ENCODE peak calls at places on chromosomes 6 and 20, in eight cellular contexts. Y is CD8-positive, alpha-beta T cell; L is prostate gland; F is brain microvascular endothelial cell; E is DND-41; T is astrocyte; C is spleen; R is PC-9. N is an unnamed sample.

GRCh38 chr6:28606424-28607391 is 81.0 kb downstream of the GPX5 start:
- DNase-seq in Y (no peak), L (no peak), F (peak), E (peak), T (peak), C (no peak), R (peak), N (no peak)

GRCh38 chr6:5672581-5673011 is 334.1 kb downstream of the NRN1 start:
- DNase-seq in Y (no peak), L (no peak), F (peak), E (no peak), T (peak), C (no peak), R (no peak), N (no peak)

GRCh38 chr6:51153109-51153508 is 334.4 kb downstream of the TFAP2B start:
- DNase-seq in Y (no peak), L (no peak), F (no peak), E (no peak), T (no peak), C (no peak), R (no peak), N (no peak)

GRCh38 chr20:46434597-46434996 is 28.2 kb upstream of the ELMO2 start:
- DNase-seq in Y (no peak), L (no peak), F (no peak), E (no peak), T (no peak), C (no peak), R (no peak), N (no peak)

GRCh38 chr6:84643778-84644177 is 120.6 kb downstream of the TBX18 start:
- DNase-seq in Y (no peak), L (no peak), F (no peak), E (no peak), T (no peak), C (no peak), R (no peak), N (no peak)

GRCh38 chr6:43120938-43121913 is 45.1 kb downstream of the PTK7 start:
- DNase-seq in Y (no peak), L (no peak), F (peak), E (no peak), T (peak), C (peak), R (peak), N (peak)

GRCh38 chr20:60238992-60239655 is 280.9 kb downstream of the CDH26 start:
- DNase-seq in Y (no peak), L (no peak), F (no peak), E (peak), T (no peak), C (no peak), R (no peak), N (no peak)

GRCh38 chr6:35016417-35017221 is 124.5 kb downstream of the TCP11 start:
- DNase-seq in Y (no peak), L (no peak), F (no peak), E (no peak), T (peak), C (no peak), R (no peak), N (no peak)

GRCh38 chr20:63206878-63207277 is 9.1 kb downstream of the YTHDF1 start:
- DNase-seq in Y (no peak), L (no peak), F (no peak), E (no peak), T (peak), C (no peak), R (no peak), N (no peak)

GRCh38 chr6:41704656-41705328 is 30.6 kb downstream of the TFEB start:
- DNase-seq in Y (no peak), L (no peak), F (no peak), E (no peak), T (no peak), C (peak), R (no peak), N (no peak)

GRCh38 chr6:91094806-91095475 is 508.1 kb upstream of the MAP3K7 start:
- DNase-seq in Y (no peak), L (no peak), F (no peak), E (no peak), T (no peak), C (no peak), R (no peak), N (no peak)

GRCh38 chr6:110101885-110102284 is 77.6 kb downstream of the WASF1 start:
- DNase-seq in Y (no peak), L (no peak), F (no peak), E (no peak), T (no peak), C (peak), R (no peak), N (no peak)

GRCh38 chr20:63366658-63367360 is 5.7 kb upstream of the CHRNA4 start:
- DNase-seq in Y (no peak), L (no peak), F (no peak), E (no peak), T (no peak), C (no peak), R (no peak), N (no peak)

GRCh38 chr6:36544228-36544627 is 3.1 kb downstream of the STK38 start:
- DNase-seq in Y (peak), L (no peak), F (no peak), E (peak), T (no peak), C (no peak), R (no peak), N (no peak)

GRCh38 chr6:142705054-142705453 is 239.9 kb downstream of the HIVEP2 start:
- DNase-seq in Y (no peak), L (no peak), F (no peak), E (no peak), T (no peak), C (no peak), R (no peak), N (no peak)

GRCh38 chr20:52426856-52427255 is 235.3 kb upstream of the ZFP64 start:
- DNase-seq in Y (no peak), L (no peak), F (no peak), E (no peak), T (no peak), C (no peak), R (no peak), N (no peak)

GRCh38 chr6:131013495-131013894 is 49.5 kb downstream of the EPB41L2 start:
- DNase-seq in Y (no peak), L (no peak), F (peak), E (no peak), T (peak), C (no peak), R (no peak), N (no peak)

GRCh38 chr6:135944120-135944519 is 92.6 kb downstream of the PDE7B start:
- DNase-seq in Y (no peak), L (no peak), F (no peak), E (no peak), T (no peak), C (no peak), R (no peak), N (no peak)

GRCh38 chr6:122735618-122736017 is 43.9 kb upstream of the FABP7 start:
- DNase-seq in Y (no peak), L (no peak), F (no peak), E (no peak), T (no peak), C (no peak), R (no peak), N (no peak)

GRCh38 chr20:1283522-1284210 is 17.6 kb downstream of the SNPH start:
- DNase-seq in Y (no peak), L (no peak), F (no peak), E (no peak), T (no peak), C (no peak), R (no peak), N (no peak)

GRCh38 chr20:36591854-36592641 is 13.5 kb upstream of the RAB5IF start:
- DNase-seq in Y (no peak), L (peak), F (no peak), E (peak), T (no peak), C (no peak), R (no peak), N (no peak)

GRCh38 chr6:50992232-50992631 is 173.6 kb downstream of the TFAP2B start:
- DNase-seq in Y (no peak), L (no peak), F (no peak), E (no peak), T (no peak), C (no peak), R (no peak), N (no peak)

GRCh38 chr6:63307581-63308246 is 12.1 kb downstream of the LGSN start:
- DNase-seq in Y (no peak), L (no peak), F (peak), E (no peak), T (peak), C (no peak), R (no peak), N (no peak)

GRCh38 chr6:113493991-113494390 is 363.2 kb upstream of the MARCKS start:
- DNase-seq in Y (no peak), L (no peak), F (no peak), E (no peak), T (no peak), C (no peak), R (peak), N (no peak)

GRCh38 chr6:159984268-159984786 is 15.4 kb downstream of the IGF2R start:
- DNase-seq in Y (no peak), L (no peak), F (peak), E (no peak), T (peak), C (no peak), R (peak), N (no peak)

DNA sequence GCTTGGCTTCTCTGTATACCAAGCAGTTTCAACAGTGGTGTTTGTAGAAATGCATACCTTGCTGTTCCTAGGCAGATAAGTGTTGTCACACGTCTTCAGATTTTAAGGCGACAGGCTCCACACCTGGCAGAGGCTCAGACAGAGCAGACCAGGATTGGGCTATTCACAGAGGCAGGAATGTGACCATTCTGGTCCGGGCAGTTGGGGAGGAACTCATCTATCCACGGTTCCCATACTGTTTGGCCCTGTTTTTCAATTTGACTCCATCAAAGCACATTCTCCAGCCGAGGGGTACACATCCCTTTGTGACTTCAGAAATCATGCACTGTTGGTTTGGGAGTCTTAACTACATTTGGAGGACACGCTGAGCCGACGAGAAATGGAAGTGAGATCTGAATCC is 45.5 kb downstream of the UTRN start:
- DNase-seq in Y (no peak), L (peak), F (no peak), E (no peak), T (no peak), C (no peak), R (peak), N (peak)
- H3K27ac ChIP-seq in Y (no peak), L (peak), F (no peak), E (no peak), T (no peak), C (no peak), R (peak), N (peak)

GRCh38 chr6:44530209-44530909 is 142.9 kb downstream of the CDC5L start:
- DNase-seq in Y (no peak), L (no peak), F (no peak), E (no peak), T (no peak), C (no peak), R (no peak), N (no peak)

GRCh38 chr6:44529506-44529905 is 142.0 kb downstream of the CDC5L start:
- DNase-seq in Y (no peak), L (no peak), F (no peak), E (no peak), T (no peak), C (no peak), R (no peak), N (no peak)

GRCh38 chr6:44531447-44532015 is 144.0 kb downstream of the CDC5L start:
- DNase-seq in Y (no peak), L (no peak), F (no peak), E (no peak), T (no peak), C (no peak), R (no peak), N (no peak)

GRCh38 chr6:44528716-44529115 is 141.2 kb downstream of the CDC5L start:
- DNase-seq in Y (no peak), L (no peak), F (no peak), E (no peak), T (no peak), C (no peak), R (no peak), N (no peak)

GRCh38 chr6:44530910-44531234 is 143.4 kb downstream of the CDC5L start:
- DNase-seq in Y (no peak), L (no peak), F (no peak), E (no peak), T (no peak), C (no peak), R (no peak), N (no peak)
- H3K27ac ChIP-seq in Y (no peak), L (no peak), F (no peak), E (no peak), T (no peak), C (no peak), R (no peak), N (no peak)

GRCh38 chr6:167856474-167856873 is 29.8 kb downstream of the AFDN start:
- DNase-seq in Y (no peak), L (no peak), F (no peak), E (no peak), T (no peak), C (no peak), R (no peak), N (no peak)
- H3K27ac ChIP-seq in Y (no peak), L (no peak), F (peak), E (no peak), T (peak), C (no peak), R (no peak), N (no peak)

DNA sequence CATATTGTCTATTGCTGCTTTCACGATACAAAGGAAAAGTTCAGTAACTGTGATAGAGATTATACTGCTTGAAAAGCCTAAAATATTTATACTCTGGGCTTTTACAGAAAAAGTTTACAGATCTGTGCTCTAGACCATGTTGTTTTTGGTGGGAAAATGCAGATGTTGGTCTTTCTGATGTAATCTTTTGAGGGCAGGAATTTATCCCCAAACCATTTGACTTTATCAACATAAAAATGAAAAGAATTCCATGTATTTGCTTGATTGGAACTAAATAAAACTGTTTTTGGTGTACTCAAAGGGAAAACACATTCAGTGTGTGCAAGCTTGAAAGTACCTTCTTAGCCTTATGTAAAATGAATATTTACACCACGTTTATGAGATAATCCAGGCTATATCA is 603.5 kb downstream of the KHDRBS2 start:
- DNase-seq in Y (no peak), L (no peak), F (no peak), E (no peak), T (no peak), C (no peak), R (no peak), N (no peak)
- H3K27ac ChIP-seq in Y (no peak), L (no peak), F (no peak), E (no peak), T (no peak), C (no peak), R (no peak), N (no peak)

DNA sequence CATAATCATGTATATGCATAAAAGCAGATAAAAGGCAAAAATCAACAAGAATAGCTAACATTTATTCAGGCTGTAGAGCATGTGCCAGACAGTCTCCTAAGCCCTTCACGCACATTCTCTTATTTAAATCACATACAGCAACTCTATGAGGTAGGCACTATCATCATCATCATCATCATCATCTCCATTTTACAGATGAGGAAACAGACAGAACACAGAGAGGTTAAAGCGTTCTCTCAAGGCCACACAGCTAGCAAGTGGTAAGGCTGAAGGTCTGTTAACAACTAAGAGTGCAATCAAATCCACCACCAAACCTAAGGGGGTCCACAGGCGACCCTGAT is 857 bp upstream of the PLEKHG1 start:
- DNase-seq in Y (no peak), L (no peak), F (no peak), E (no peak), T (no peak), C (no peak), R (no peak), N (no peak)
- H3K27ac ChIP-seq in Y (no peak), L (no peak), F (no peak), E (no peak), T (no peak), C (peak), R (no peak), N (no peak)

GRCh38 chr20:23363257-23363649 is 1.3 kb downstream of the GZF1 start:
- DNase-seq in Y (no peak), L (no peak), F (no peak), E (no peak), T (no peak), C (no peak), R (no peak), N (no peak)
- H3K27ac ChIP-seq in Y (no peak), L (no peak), F (no peak), E (peak), T (peak), C (peak), R (no peak), N (peak)